ENCODE peak calls at places on chromosome 22, in four cellular contexts. B, I, K and N are unnamed samples.
A peak's percentile ranks its signal among the peaks of the same experiment; 100 is the strongest.

GRCh38 chr22:38138961-38139360 is 28.5 kb upstream of the BAIAP2L2 start:
- DNase-seq in B (no peak), I (no peak), K (no peak), N (no peak)

GRCh38 chr22:41762980-41763779 is 37.3 kb upstream of the CCDC134 start:
- DNase-seq in B (peak; percentile 94), I (peak; percentile 28), K (no peak), N (no peak)

GRCh38 chr22:48426466-48427380 is 1401.0 kb downstream of the BRD1 start:
- DNase-seq in B (no peak), I (no peak), K (no peak), N (no peak)

GRCh38 chr22:37564111-37564711 is 3.9 kb downstream of the CDC42EP1 start:
- DNase-seq in B (no peak), I (no peak), K (no peak), N (no peak)

GRCh38 chr22:29635734-29636357 is 32.4 kb downstream of the NF2 start:
- DNase-seq in B (no peak), I (peak; percentile 34), K (peak; percentile 23), N (peak; percentile 71)

GRCh38 chr22:48179571-48180546 is 1417.4 kb downstream of the TBC1D22A start:
- DNase-seq in B (no peak), I (no peak), K (no peak), N (no peak)

GRCh38 chr22:44033689-44034088 is 9.6 kb downstream of the PARVB start:
- DNase-seq in B (no peak), I (no peak), K (no peak), N (no peak)

GRCh38 chr22:25482091-25482760 is 82.2 kb upstream of the GRK3 start:
- DNase-seq in B (no peak), I (no peak), K (no peak), N (no peak)

GRCh38 chr22:49372530-49373288 is 455.0 kb downstream of the BRD1 start:
- DNase-seq in B (no peak), I (peak; percentile 83), K (no peak), N (no peak)

GRCh38 chr22:40407021-40407761 is 36.8 kb downstream of the SGSM3 start:
- DNase-seq in B (no peak), I (no peak), K (no peak), N (no peak)

GRCh38 chr22:23237201-23237798 is 57.0 kb downstream of the BCR start:
- DNase-seq in B (no peak), I (no peak), K (no peak), N (no peak)

GRCh38 chr22:48919187-48919590 is 908.5 kb downstream of the BRD1 start:
- DNase-seq in B (peak; percentile 41), I (no peak), K (no peak), N (no peak)

GRCh38 chr22:21725956-21726649 is 9.5 kb downstream of the YPEL1 start:
- DNase-seq in B (no peak), I (no peak), K (no peak), N (no peak)

GRCh38 chr22:48906177-48906835 is 921.4 kb downstream of the BRD1 start:
- DNase-seq in B (no peak), I (no peak), K (no peak), N (no peak)

GRCh38 chr22:17477401-17477833 is 85.9 kb upstream of the SLC25A18 start:
- DNase-seq in B (no peak), I (no peak), K (no peak), N (no peak)
- TF ChIP-seq JUND in B (no peak), I (no peak), K (no peak), N (no peak)

GRCh38 chr22:36405671-36406070 is 17.9 kb upstream of the MYH9 start:
- DNase-seq in B (no peak), I (no peak), K (no peak), N (no peak)
- TF ChIP-seq JUND in B (no peak), I (no peak), K (no peak), N (no peak)

DNA sequence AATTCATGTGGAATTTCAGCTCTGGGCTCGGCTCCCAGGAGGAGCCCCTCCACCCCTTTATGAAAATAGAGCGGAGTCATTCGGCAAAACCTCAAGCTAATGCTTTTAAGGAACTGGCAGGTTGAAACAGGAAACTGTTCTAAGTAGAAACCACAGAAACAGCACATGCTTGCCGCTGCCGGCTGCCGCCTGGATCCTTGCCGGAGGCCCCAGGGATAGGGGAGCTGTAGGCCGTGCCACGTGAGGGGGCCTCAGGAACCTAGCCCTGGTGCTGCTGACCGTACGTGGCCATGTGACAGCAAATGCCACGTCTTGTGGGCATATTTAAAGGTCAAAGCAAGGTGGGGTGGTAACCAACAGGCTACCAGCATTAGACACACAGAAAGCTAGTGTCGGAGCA is 77.9 kb upstream of the TIMP3 start:
- DNase-seq in B (no peak), I (no peak), K (peak; percentile 25), N (no peak)
- TF ChIP-seq JUND in B (no peak), I (no peak), K (no peak), N (no peak)

DNA sequence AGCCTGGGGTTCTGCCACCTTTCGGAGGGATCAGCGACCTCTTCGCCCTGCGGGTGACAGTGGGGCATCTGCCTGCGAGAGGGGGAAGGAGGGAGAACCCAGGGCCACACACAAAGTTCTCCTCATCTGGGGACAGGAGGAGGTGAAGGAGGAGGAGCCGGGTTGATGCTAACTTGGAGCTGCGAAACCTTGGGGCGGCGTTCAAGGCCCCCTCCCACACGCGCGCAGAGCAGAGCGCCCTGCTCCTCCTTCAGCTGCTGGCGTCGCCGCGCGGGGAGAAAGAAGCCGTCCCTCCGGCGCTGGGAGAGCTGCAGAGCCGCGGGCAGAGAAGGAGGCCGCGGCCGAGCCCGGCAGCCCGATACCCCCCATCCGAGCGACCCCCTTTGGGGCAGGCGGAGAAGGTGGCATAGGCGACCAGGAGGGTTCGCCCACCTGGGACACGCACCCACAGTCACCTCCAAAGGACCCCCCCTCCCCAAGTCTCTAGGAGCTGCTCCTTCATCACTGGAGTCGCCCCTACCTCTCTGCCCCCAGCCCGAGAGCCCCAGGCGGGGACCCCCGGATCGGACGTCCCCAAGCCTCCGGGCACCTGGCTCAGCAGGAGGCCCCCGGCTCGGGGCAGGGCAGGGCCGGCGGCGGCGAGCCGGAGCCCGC is at the start of gene RASD2:
- DNase-seq in B (peak; percentile 84), I (no peak), K (no peak), N (peak; percentile 67)
- TF ChIP-seq JUND in B (no peak), I (no peak), K (no peak), N (no peak)

GRCh38 chr22:20514658-20515406 is 7.4 kb downstream of the MED15 start:
- DNase-seq in B (no peak), I (no peak), K (no peak), N (no peak)
- TF ChIP-seq JUND in B (no peak), I (no peak), K (no peak), N (no peak)

GRCh38 chr22:32850591-32851517 is 49.3 kb downstream of the TIMP3 start:
- DNase-seq in B (no peak), I (no peak), K (no peak), N (no peak)
- TF ChIP-seq JUND in B (no peak), I (no peak), K (no peak), N (no peak)

DNA sequence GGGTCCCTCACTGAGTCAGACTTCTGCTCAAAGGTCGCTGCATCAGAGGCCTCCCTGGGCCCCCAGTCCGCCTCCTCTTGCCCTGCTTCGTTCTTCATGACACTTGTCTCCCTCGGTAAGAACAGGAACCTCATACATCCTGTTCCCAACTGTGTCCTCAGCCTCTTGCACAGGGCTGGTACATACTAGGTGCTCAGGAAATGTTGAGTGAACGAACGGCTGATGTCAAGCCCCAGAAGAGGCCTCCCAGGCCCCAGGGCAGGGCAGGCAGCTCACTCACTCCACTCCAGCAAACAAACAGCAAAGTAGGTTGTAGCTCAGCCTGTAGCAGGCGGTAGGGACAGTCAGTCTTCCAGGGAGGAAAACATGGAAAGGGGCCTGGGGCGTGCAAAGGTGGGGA is 17.2 kb downstream of the SYNGR1 start:
- DNase-seq in B (no peak), I (no peak), K (no peak), N (no peak)
- TF ChIP-seq JUND in B (no peak), I (no peak), K (no peak), N (no peak)

DNA sequence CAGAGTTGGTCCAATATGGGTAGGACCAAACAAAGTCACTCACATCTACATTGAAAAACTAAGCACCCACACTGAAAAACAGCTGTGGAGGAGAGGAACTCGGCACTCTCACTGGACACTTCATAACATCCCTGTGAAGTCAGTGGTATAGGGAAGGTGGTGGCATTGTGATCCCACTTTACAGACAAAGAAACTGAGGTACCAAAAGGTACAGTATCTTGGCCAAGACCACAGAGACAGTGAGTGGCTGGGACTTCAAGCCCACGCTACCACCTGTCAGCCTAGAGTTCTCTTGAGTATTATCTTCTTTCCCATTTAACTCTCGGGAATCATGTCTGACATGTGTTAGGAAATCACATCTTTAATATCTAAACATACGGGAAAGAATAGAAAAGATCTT is 61.9 kb downstream of the SYN3 start:
- DNase-seq in B (no peak), I (no peak), K (no peak), N (no peak)
- TF ChIP-seq JUND in B (no peak), I (no peak), K (no peak), N (no peak)

GRCh38 chr22:46894081-46894671 is 131.7 kb downstream of the TBC1D22A start:
- DNase-seq in B (no peak), I (no peak), K (no peak), N (no peak)
- TF ChIP-seq JUND in B (no peak), I (no peak), K (no peak), N (no peak)

GRCh38 chr22:26714971-26715370 is 57.6 kb downstream of the MIAT start:
- DNase-seq in B (no peak), I (no peak), K (no peak), N (no peak)

GRCh38 chr22:26718488-26718887 is 61.1 kb downstream of the MIAT start:
- DNase-seq in B (no peak), I (no peak), K (no peak), N (no peak)

GRCh38 chr22:26722159-26722558 is 64.8 kb downstream of the MIAT start:
- DNase-seq in B (no peak), I (no peak), K (no peak), N (no peak)

GRCh38 chr22:26715392-26715939 is 58.1 kb downstream of the MIAT start:
- DNase-seq in B (no peak), I (no peak), K (no peak), N (no peak)

DNA sequence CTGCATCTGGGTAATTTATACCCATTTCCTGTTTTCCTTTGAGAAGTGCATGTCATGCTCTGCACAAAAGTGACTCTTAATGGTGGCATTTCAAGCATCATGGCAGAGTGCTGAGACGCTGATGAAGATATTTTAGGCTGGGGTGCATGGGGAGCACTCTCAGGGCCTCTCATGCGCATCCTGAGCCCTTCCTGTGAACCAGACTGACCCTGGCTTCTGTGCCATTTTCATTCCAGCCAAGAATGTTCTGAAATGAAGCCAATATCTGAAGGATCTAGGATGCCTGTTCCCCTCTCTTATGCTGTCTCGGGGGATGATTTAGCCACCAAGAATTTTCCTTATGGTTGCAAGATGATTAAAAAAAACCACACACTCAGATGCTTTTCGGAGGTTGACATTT is 61.5 kb downstream of the MIAT start:
- DNase-seq in B (no peak), I (no peak), K (no peak), N (no peak)
- TF ChIP-seq JUND in B (no peak), I (no peak), K (no peak), N (no peak)